ENCODE peak calls at places on chromosomes 2 and 18, in eight cellular contexts. R, K, F, Z, J, E, O and B are unnamed samples.

GRCh38 chr2:152568566-152568965 is 148.7 kb downstream of the PRPF40A start:
- DNase-seq in R (no peak), K (no peak), F (no peak), Z (no peak), J (no peak), E (no peak), O (no peak), B (no peak)

GRCh38 chr2:241659150-241659739 is 21.8 kb downstream of the ATG4B start:
- DNase-seq in R (no peak), K (peak), F (no peak), Z (peak), J (peak), E (no peak), O (peak), B (no peak)

GRCh38 chr18:75087119-75088020 is 121.6 kb downstream of the PTGR3 start:
- DNase-seq in R (no peak), K (no peak), F (no peak), Z (no peak), J (no peak), E (no peak), O (no peak), B (no peak)

GRCh38 chr18:76495435-76496199 is 575 bp upstream of the ZNF516 start:
- DNase-seq in R (no peak), K (peak), F (no peak), Z (peak), J (peak), E (peak), O (no peak), B (no peak)

GRCh38 chr2:67846341-67847070 is 216.3 kb downstream of the C1D start:
- DNase-seq in R (no peak), K (peak), F (peak), Z (peak), J (peak), E (peak), O (peak), B (no peak)

GRCh38 chr2:235709124-235709813 is 215.4 kb downstream of the AGAP1 start:
- DNase-seq in R (no peak), K (peak), F (peak), Z (peak), J (peak), E (peak), O (no peak), B (no peak)

GRCh38 chr2:187912956-187913355 is 358.7 kb upstream of the TFPI start:
- DNase-seq in R (no peak), K (peak), F (no peak), Z (peak), J (no peak), E (no peak), O (no peak), B (no peak)

GRCh38 chr2:182761903-182762302 is 45.8 kb downstream of the DNAJC10 start:
- DNase-seq in R (no peak), K (peak), F (no peak), Z (peak), J (no peak), E (no peak), O (no peak), B (no peak)

GRCh38 chr2:189821953-189822748 is 37.9 kb downstream of the PMS1 start:
- DNase-seq in R (no peak), K (peak), F (no peak), Z (peak), J (no peak), E (no peak), O (no peak), B (no peak)

GRCh38 chr2:62254424-62255266 is 58.7 kb downstream of the B3GNT2 start:
- DNase-seq in R (no peak), K (no peak), F (no peak), Z (no peak), J (no peak), E (no peak), O (no peak), B (no peak)

GRCh38 chr2:161208527-161209139 is 48.4 kb downstream of the TANK start:
- DNase-seq in R (no peak), K (peak), F (peak), Z (peak), J (no peak), E (no peak), O (no peak), B (no peak)

GRCh38 chr18:50926521-50926920 is 41.3 kb upstream of the ELAC1 start:
- DNase-seq in R (no peak), K (no peak), F (no peak), Z (no peak), J (no peak), E (no peak), O (no peak), B (no peak)

GRCh38 chr2:109401370-109401769 is 212.4 kb downstream of the SEPTIN10 start:
- DNase-seq in R (no peak), K (no peak), F (no peak), Z (no peak), J (no peak), E (no peak), O (no peak), B (no peak)

GRCh38 chr18:44763327-44763726 is 82.6 kb downstream of the SETBP1 start:
- DNase-seq in R (no peak), K (no peak), F (no peak), Z (no peak), J (no peak), E (no peak), O (no peak), B (no peak)

GRCh38 chr2:24456610-24457556 is 34.2 kb upstream of the NCOA1 start:
- DNase-seq in R (no peak), K (peak), F (peak), Z (peak), J (no peak), E (no peak), O (no peak), B (no peak)

GRCh38 chr18:23703057-23703986 is 14.1 kb downstream of the LAMA3 start:
- DNase-seq in R (no peak), K (peak), F (no peak), Z (peak), J (peak), E (no peak), O (peak), B (no peak)

GRCh38 chr2:202716953-202717597 is 82.3 kb downstream of the FAM117B start:
- DNase-seq in R (no peak), K (no peak), F (peak), Z (peak), J (no peak), E (no peak), O (no peak), B (no peak)

GRCh38 chr2:201987426-201987825 is 46.2 kb upstream of the FZD7 start:
- DNase-seq in R (no peak), K (no peak), F (no peak), Z (no peak), J (no peak), E (no peak), O (no peak), B (no peak)